ENCODE peak calls at places on chromosomes 12 and 14, in six cellular contexts. One of them, this sample, is unnamed.

GRCh38 chr12:108392284-108392683 is 53.2 kb upstream of the CMKLR1 start:
- DNase-seq in mucosa of descending colon: no peak
- DNase-seq in T follicular helper cell: no peak
- DNase-seq in NCI-H1048: no peak
- DNase-seq in GM10248: no peak
- DNase-seq in astrocyte of the spinal cord: no peak
- DNase-seq in this sample: no peak

GRCh38 chr14:100669468-100669867 is 57.2 kb upstream of the DLK1 start:
- DNase-seq in astrocyte of the spinal cord: no peak
- DNase-seq in T follicular helper cell: no peak
- DNase-seq in NCI-H1048: no peak
- DNase-seq in GM10248: no peak
- DNase-seq in mucosa of descending colon: no peak
- DNase-seq in this sample: no peak

GRCh38 chr12:26426652-26427051 is 231.3 kb downstream of the SSPN start:
- DNase-seq in NCI-H1048: no peak
- DNase-seq in T follicular helper cell: no peak
- DNase-seq in astrocyte of the spinal cord: no peak
- DNase-seq in GM10248: no peak
- DNase-seq in mucosa of descending colon: no peak
- DNase-seq in this sample: no peak

GRCh38 chr12:49537709-49538601 is 875 bp upstream of the KCNH3 start:
- DNase-seq in mucosa of descending colon: no peak
- DNase-seq in astrocyte of the spinal cord: no peak
- DNase-seq in GM10248: no peak
- DNase-seq in T follicular helper cell: no peak
- DNase-seq in NCI-H1048: no peak
- DNase-seq in this sample: peak

GRCh38 chr12:120630139-120630895 is 10.1 kb upstream of the CABP1 start:
- DNase-seq in mucosa of descending colon: no peak
- DNase-seq in T follicular helper cell: no peak
- DNase-seq in GM10248: no peak
- DNase-seq in NCI-H1048: no peak
- DNase-seq in astrocyte of the spinal cord: no peak
- DNase-seq in this sample: no peak

GRCh38 chr12:67630373-67631088 is 18.0 kb upstream of the DYRK2 start:
- DNase-seq in astrocyte of the spinal cord: peak
- DNase-seq in GM10248: peak
- DNase-seq in mucosa of descending colon: peak
- DNase-seq in T follicular helper cell: peak
- DNase-seq in NCI-H1048: no peak
- DNase-seq in this sample: peak

GRCh38 chr14:90274808-90275454 is 18.6 kb downstream of the PSMC1 start:
- DNase-seq in GM10248: no peak
- DNase-seq in T follicular helper cell: no peak
- DNase-seq in NCI-H1048: no peak
- DNase-seq in astrocyte of the spinal cord: peak
- DNase-seq in mucosa of descending colon: no peak
- DNase-seq in this sample: peak

GRCh38 chr14:44154889-44155288 is 352.2 kb downstream of the FSCB start:
- DNase-seq in mucosa of descending colon: no peak
- DNase-seq in astrocyte of the spinal cord: no peak
- DNase-seq in T follicular helper cell: no peak
- DNase-seq in NCI-H1048: no peak
- DNase-seq in GM10248: no peak
- DNase-seq in this sample: no peak

GRCh38 chr14:71905031-71905430 is 27.2 kb upstream of the RGS6 start:
- DNase-seq in T follicular helper cell: no peak
- DNase-seq in GM10248: no peak
- DNase-seq in astrocyte of the spinal cord: no peak
- DNase-seq in mucosa of descending colon: no peak
- DNase-seq in NCI-H1048: no peak
- DNase-seq in this sample: no peak

GRCh38 chr12:125852679-125853078 is 787.4 kb downstream of the AACS start:
- DNase-seq in GM10248: no peak
- DNase-seq in astrocyte of the spinal cord: no peak
- DNase-seq in mucosa of descending colon: no peak
- DNase-seq in NCI-H1048: no peak
- DNase-seq in T follicular helper cell: no peak
- DNase-seq in this sample: no peak

GRCh38 chr12:131085816-131086591 is 132.3 kb downstream of the ADGRD1 start:
- DNase-seq in astrocyte of the spinal cord: no peak
- DNase-seq in mucosa of descending colon: no peak
- DNase-seq in NCI-H1048: no peak
- DNase-seq in T follicular helper cell: no peak
- DNase-seq in GM10248: no peak
- DNase-seq in this sample: no peak

GRCh38 chr12:48814313-48815280 is 3.7 kb upstream of the CACNB3 start:
- DNase-seq in T follicular helper cell: peak
- DNase-seq in mucosa of descending colon: peak
- DNase-seq in NCI-H1048: peak
- DNase-seq in GM10248: peak
- DNase-seq in astrocyte of the spinal cord: peak
- DNase-seq in this sample: peak

GRCh38 chr12:30862486-30862885 is 64.1 kb upstream of the TSPAN11 start:
- DNase-seq in GM10248: no peak
- DNase-seq in astrocyte of the spinal cord: peak
- DNase-seq in mucosa of descending colon: no peak
- DNase-seq in T follicular helper cell: no peak
- DNase-seq in NCI-H1048: no peak
- DNase-seq in this sample: no peak

GRCh38 chr12:30930238-30931010 is 3.9 kb downstream of the TSPAN11 start:
- DNase-seq in T follicular helper cell: no peak
- DNase-seq in astrocyte of the spinal cord: no peak
- DNase-seq in NCI-H1048: no peak
- DNase-seq in mucosa of descending colon: no peak
- DNase-seq in GM10248: no peak
- DNase-seq in this sample: peak

GRCh38 chr14:31993521-31993941 is 83.6 kb upstream of the ARHGAP5 start:
- DNase-seq in GM10248: no peak
- DNase-seq in T follicular helper cell: no peak
- DNase-seq in astrocyte of the spinal cord: no peak
- DNase-seq in mucosa of descending colon: no peak
- DNase-seq in NCI-H1048: no peak
- DNase-seq in this sample: no peak

GRCh38 chr12:113172185-113172584 is 13.1 kb downstream of the DDX54 start:
- DNase-seq in NCI-H1048: no peak
- DNase-seq in GM10248: no peak
- DNase-seq in T follicular helper cell: no peak
- DNase-seq in astrocyte of the spinal cord: no peak
- DNase-seq in mucosa of descending colon: no peak
- DNase-seq in this sample: no peak

GRCh38 chr12:116160196-116160595 is 117.3 kb downstream of the MED13L start:
- DNase-seq in GM10248: no peak
- DNase-seq in mucosa of descending colon: no peak
- DNase-seq in NCI-H1048: no peak
- DNase-seq in astrocyte of the spinal cord: no peak
- DNase-seq in T follicular helper cell: no peak
- DNase-seq in this sample: peak

GRCh38 chr12:120117961-120118709 is 1.6 kb upstream of the RAB35 start:
- DNase-seq in GM10248: no peak
- DNase-seq in T follicular helper cell: no peak
- DNase-seq in astrocyte of the spinal cord: peak
- DNase-seq in NCI-H1048: no peak
- DNase-seq in mucosa of descending colon: no peak
- DNase-seq in this sample: peak

GRCh38 chr14:68880581-68881105 is 87.8 kb upstream of the ZFP36L1 start:
- DNase-seq in NCI-H1048: no peak
- DNase-seq in GM10248: no peak
- DNase-seq in T follicular helper cell: no peak
- DNase-seq in astrocyte of the spinal cord: no peak
- DNase-seq in mucosa of descending colon: no peak
- DNase-seq in this sample: no peak

GRCh38 chr14:92507174-92507768 is 6.3 kb upstream of the RIN3 start:
- DNase-seq in GM10248: peak
- DNase-seq in T follicular helper cell: no peak
- DNase-seq in astrocyte of the spinal cord: no peak
- DNase-seq in NCI-H1048: no peak
- DNase-seq in mucosa of descending colon: peak
- DNase-seq in this sample: peak

GRCh38 chr14:23115492-23115850 is 3.6 kb downstream of the CEBPE start:
- DNase-seq in NCI-H1048: no peak
- DNase-seq in mucosa of descending colon: no peak
- DNase-seq in astrocyte of the spinal cord: no peak
- DNase-seq in T follicular helper cell: no peak
- DNase-seq in GM10248: no peak
- DNase-seq in this sample: no peak

GRCh38 chr12:62977419-62977818 is 42.5 kb upstream of the PPM1H start:
- DNase-seq in GM10248: no peak
- DNase-seq in NCI-H1048: no peak
- DNase-seq in mucosa of descending colon: peak
- DNase-seq in astrocyte of the spinal cord: peak
- DNase-seq in T follicular helper cell: no peak
- DNase-seq in this sample: no peak

GRCh38 chr12:57479376-57480115 is at the start of gene ARHGAP9:
- DNase-seq in mucosa of descending colon: no peak
- DNase-seq in T follicular helper cell: peak
- DNase-seq in NCI-H1048: no peak
- DNase-seq in astrocyte of the spinal cord: no peak
- DNase-seq in GM10248: peak
- DNase-seq in this sample: no peak

GRCh38 chr14:65096323-65097089 is 5.8 kb downstream of the MAX start:
- DNase-seq in GM10248: no peak
- DNase-seq in astrocyte of the spinal cord: no peak
- DNase-seq in T follicular helper cell: no peak
- DNase-seq in mucosa of descending colon: no peak
- DNase-seq in NCI-H1048: no peak
- DNase-seq in this sample: no peak

GRCh38 chr14:86938356-86938755 is 1054.6 kb downstream of the GALC start:
- DNase-seq in astrocyte of the spinal cord: no peak
- DNase-seq in GM10248: no peak
- DNase-seq in T follicular helper cell: no peak
- DNase-seq in mucosa of descending colon: no peak
- DNase-seq in NCI-H1048: no peak
- DNase-seq in this sample: no peak

GRCh38 chr14:31770271-31770670 is 209.1 kb downstream of the NUBPL start:
- DNase-seq in mucosa of descending colon: no peak
- DNase-seq in NCI-H1048: no peak
- DNase-seq in GM10248: no peak
- DNase-seq in T follicular helper cell: no peak
- DNase-seq in astrocyte of the spinal cord: no peak
- DNase-seq in this sample: no peak

GRCh38 chr14:54564071-54564798 is 2.7 kb upstream of the SAMD4A start:
- DNase-seq in T follicular helper cell: no peak
- DNase-seq in GM10248: peak
- DNase-seq in NCI-H1048: no peak
- DNase-seq in astrocyte of the spinal cord: peak
- DNase-seq in mucosa of descending colon: no peak
- DNase-seq in this sample: peak

GRCh38 chr12:75480469-75480949 is at the start of gene GLIPR1:
- DNase-seq in mucosa of descending colon: peak
- DNase-seq in NCI-H1048: no peak
- DNase-seq in astrocyte of the spinal cord: peak
- DNase-seq in T follicular helper cell: peak
- DNase-seq in GM10248: peak
- DNase-seq in this sample: peak

GRCh38 chr12:32369202-32369601 is 30.2 kb upstream of the FGD4 start:
- DNase-seq in astrocyte of the spinal cord: no peak
- DNase-seq in NCI-H1048: no peak
- DNase-seq in T follicular helper cell: no peak
- DNase-seq in GM10248: no peak
- DNase-seq in mucosa of descending colon: no peak
- DNase-seq in this sample: no peak

GRCh38 chr12:103334447-103334846 is 161.3 kb downstream of the C12orf42 start:
- DNase-seq in mucosa of descending colon: no peak
- DNase-seq in GM10248: no peak
- DNase-seq in T follicular helper cell: no peak
- DNase-seq in NCI-H1048: no peak
- DNase-seq in astrocyte of the spinal cord: no peak
- DNase-seq in this sample: no peak

GRCh38 chr14:58477653-58478052 is 50.1 kb downstream of the KIAA0586 start:
- DNase-seq in T follicular helper cell: no peak
- DNase-seq in NCI-H1048: no peak
- DNase-seq in astrocyte of the spinal cord: no peak
- DNase-seq in mucosa of descending colon: no peak
- DNase-seq in GM10248: no peak
- DNase-seq in this sample: no peak

GRCh38 chr14:100765296-100765695 is 38.6 kb downstream of the DLK1 start:
- DNase-seq in mucosa of descending colon: no peak
- DNase-seq in T follicular helper cell: no peak
- DNase-seq in GM10248: no peak
- DNase-seq in NCI-H1048: no peak
- DNase-seq in astrocyte of the spinal cord: no peak
- DNase-seq in this sample: no peak

GRCh38 chr12:47744005-47744651 is 14.6 kb downstream of the RAPGEF3 start:
- DNase-seq in NCI-H1048: peak
- DNase-seq in astrocyte of the spinal cord: no peak
- DNase-seq in T follicular helper cell: peak
- DNase-seq in GM10248: peak
- DNase-seq in mucosa of descending colon: peak
- DNase-seq in this sample: peak

GRCh38 chr12:6215932-6216494 is 15.8 kb downstream of the CD9 start:
- DNase-seq in mucosa of descending colon: peak
- DNase-seq in astrocyte of the spinal cord: peak
- DNase-seq in T follicular helper cell: no peak
- DNase-seq in NCI-H1048: peak
- DNase-seq in GM10248: no peak
- DNase-seq in this sample: peak

GRCh38 chr12:29238822-29239291 is 89.8 kb downstream of the FAR2 start:
- DNase-seq in astrocyte of the spinal cord: peak
- DNase-seq in NCI-H1048: no peak
- DNase-seq in GM10248: no peak
- DNase-seq in T follicular helper cell: no peak
- DNase-seq in mucosa of descending colon: no peak
- DNase-seq in this sample: peak

GRCh38 chr12:96810057-96810456 is 97.0 kb upstream of the NEDD1 start:
- DNase-seq in mucosa of descending colon: no peak
- DNase-seq in GM10248: no peak
- DNase-seq in NCI-H1048: no peak
- DNase-seq in astrocyte of the spinal cord: peak
- DNase-seq in T follicular helper cell: no peak
- DNase-seq in this sample: peak

GRCh38 chr14:36859119-36859518 is 197.5 kb downstream of the PAX9 start:
- DNase-seq in NCI-H1048: no peak
- DNase-seq in astrocyte of the spinal cord: no peak
- DNase-seq in T follicular helper cell: no peak
- DNase-seq in mucosa of descending colon: no peak
- DNase-seq in GM10248: no peak
- DNase-seq in this sample: no peak